ENCODE peak calls at places on chromosomes 16 and 17, in eight cellular contexts. P is fibroblast of lung, E is heart left ventricle, O is OCI-LY7, A is spleen, W is tibial artery, L is RWPE2, B is prostate gland. V is an unnamed sample. For H3K4me1, the result is how much of the 10 kb centered on the place peaks cover.

GRCh38 chr16:2199095-2199494 is 2.7 kb upstream of the CASKIN1 start:
- DNase-seq in P (no peak), L (no peak), O (no peak), A (no peak), B (no peak), E (no peak), W (no peak), V (no peak)

GRCh38 chr16:26665166-26665939 is 401.4 kb upstream of the C16orf82 start:
- DNase-seq in E (no peak), B (no peak), A (no peak), O (no peak), W (no peak), P (no peak), L (no peak), V (no peak)

GRCh38 chr16:77037696-77038347 is 153.2 kb upstream of the MON1B start:
- DNase-seq in E (no peak), A (no peak), B (no peak), L (no peak), W (no peak), O (no peak), P (no peak), V (no peak)

GRCh38 chr16:27547134-27547533 is 2.6 kb downstream of the GTF3C1 start:
- DNase-seq in O (no peak), L (no peak), A (peak), E (no peak), W (no peak), B (no peak), P (peak), V (no peak)

GRCh38 chr16:74226361-74226979 is 70.1 kb upstream of the PSMD7 start:
- DNase-seq in E (no peak), O (peak), A (no peak), P (peak), B (no peak), W (no peak), L (no peak), V (no peak)

GRCh38 chr16:78377312-78377711 is 277.9 kb downstream of the WWOX start:
- DNase-seq in A (no peak), E (no peak), O (no peak), W (no peak), B (no peak), L (no peak), P (no peak), V (no peak)

GRCh38 chr17:44547625-44548297 is 9.5 kb upstream of the FZD2 start:
- DNase-seq in E (peak), B (no peak), L (no peak), O (no peak), W (peak), P (peak), A (no peak), V (no peak)

GRCh38 chr17:66397486-66397885 is 95.1 kb downstream of the PRKCA start:
- DNase-seq in W (no peak), E (no peak), B (no peak), P (no peak), O (no peak), L (no peak), A (no peak), V (no peak)

GRCh38 chr17:82974136-82974952 is 105.1 kb upstream of the METRNL start:
- DNase-seq in B (no peak), L (no peak), O (no peak), P (no peak), A (no peak), W (no peak), E (no peak), V (no peak)

GRCh38 chr17:73813201-73813600 is 169.0 kb upstream of the SDK2 start:
- DNase-seq in O (no peak), A (no peak), P (no peak), E (no peak), W (no peak), L (no peak), B (no peak), V (no peak)

GRCh38 chr16:24988593-24989338 is 26.4 kb downstream of the ARHGAP17 start:
- DNase-seq in A (no peak), L (peak), E (peak), O (peak), W (peak), B (peak), P (peak), V (peak)

GRCh38 chr17:44558349-44559287 is 1.3 kb downstream of the FZD2 start:
- DNase-seq in L (no peak), O (no peak), W (no peak), B (no peak), A (no peak), E (no peak), P (peak), V (no peak)

GRCh38 chr17:40566027-40566426 is 755 bp upstream of the CCR7 start:
- DNase-seq in L (no peak), B (no peak), P (no peak), A (no peak), O (no peak), W (no peak), E (no peak), V (no peak)

GRCh38 chr17:9951803-9952202 is 46.7 kb upstream of the RCVRN start:
- DNase-seq in O (no peak), B (no peak), W (no peak), L (no peak), P (no peak), A (no peak), E (no peak), V (no peak)

GRCh38 chr17:66354472-66354871 is 52.1 kb downstream of the PRKCA start:
- DNase-seq in P (no peak), W (no peak), L (no peak), B (no peak), A (no peak), O (no peak), E (no peak), V (no peak)

GRCh38 chr16:54052271-54052670 is 234.3 kb downstream of the IRX3 start:
- DNase-seq in E (no peak), P (no peak), B (no peak), A (no peak), W (no peak), L (no peak), O (no peak), V (no peak)

GRCh38 chr16:77951788-77952187 is 70.6 kb upstream of the CLEC3A start:
- DNase-seq in E (no peak), A (no peak), L (no peak), O (peak), B (peak), P (no peak), W (no peak), V (no peak)

GRCh38 chr17:63431939-63432804 is 13.9 kb downstream of the CYB561 start:
- DNase-seq in P (peak), L (no peak), B (peak), A (peak), W (no peak), O (no peak), E (no peak), V (peak)

GRCh38 chr16:30875881-30876791 is 17.7 kb downstream of the BCL7C start:
- DNase-seq in P (no peak), O (peak), B (no peak), E (peak), L (no peak), A (no peak), W (no peak), V (peak)

GRCh38 chr16:12874135-12874534 is 27.3 kb upstream of the SHISA9 start:
- DNase-seq in B (no peak), P (no peak), E (no peak), L (no peak), W (no peak), A (no peak), O (no peak), V (no peak)

GRCh38 chr17:3762922-3763776 is 37.8 kb downstream of the ITGAE start:
- DNase-seq in A (no peak), P (no peak), O (no peak), B (no peak), L (no peak), E (no peak), W (no peak), V (no peak)

GRCh38 chr17:42472709-42473521 is 14.2 kb downstream of the ATP6V0A1 start:
- DNase-seq in P (peak), L (no peak), E (no peak), A (no peak), B (no peak), W (no peak), O (no peak), V (no peak)

GRCh38 chr17:58046230-58047094 is 36.8 kb upstream of the DYNLL2 start:
- DNase-seq in A (no peak), E (no peak), B (no peak), O (no peak), P (no peak), L (no peak), W (no peak), V (no peak)

GRCh38 chr17:66906321-66907278 is 57.9 kb upstream of the CACNG4 start:
- DNase-seq in W (peak), E (peak), O (peak), P (peak), L (no peak), A (peak), B (peak), V (peak)

GRCh38 chr16:10668322-10669045 is 26.2 kb downstream of the TEKT5 start:
- DNase-seq in L (no peak), P (peak), O (peak), B (no peak), W (no peak), A (no peak), E (no peak), V (no peak)

GRCh38 chr17:81494984-81495383 is 17.6 kb downstream of the ACTG1 start:
- DNase-seq in L (peak), E (no peak), P (no peak), O (peak), W (no peak), B (no peak), A (no peak), V (no peak)

GRCh38 chr16:89314858-89315257 is 97.4 kb downstream of the ZNF778 start:
- DNase-seq in O (no peak), P (no peak), L (no peak), A (no peak), W (no peak), E (no peak), B (no peak), V (no peak)

GRCh38 chr17:81393684-81394376 is 1.4 kb upstream of the BAHCC1 start:
- DNase-seq in W (peak), A (peak), E (peak), L (peak), B (peak), P (peak), O (peak), V (peak)

GRCh38 chr17:44541884-44542581 is 15.3 kb upstream of the FZD2 start:
- DNase-seq in O (peak), E (no peak), W (no peak), L (no peak), B (no peak), A (no peak), P (no peak), V (no peak)

GRCh38 chr16:59540621-59541020 is 806.5 kb upstream of the GOT2 start:
- DNase-seq in W (no peak), O (no peak), P (no peak), B (no peak), A (no peak), L (no peak), E (no peak), V (no peak)

GRCh38 chr17:46841561-46842379 is 9.6 kb upstream of the WNT9B start:
- DNase-seq in O (no peak), E (no peak), W (no peak), L (no peak), A (no peak), P (no peak), B (no peak), V (no peak)

GRCh38 chr17:51059781-51060180 is 60.9 kb downstream of the SPAG9 start:
- DNase-seq in O (no peak), E (no peak), W (no peak), L (no peak), P (peak), A (no peak), B (no peak), V (no peak)

GRCh38 chr17:51060396-51060795 is 60.3 kb downstream of the SPAG9 start:
- DNase-seq in O (no peak), E (no peak), L (no peak), B (no peak), P (no peak), W (no peak), A (no peak), V (no peak)

GRCh38 chr17:51054748-51055147 is 65.9 kb downstream of the SPAG9 start:
- DNase-seq in B (no peak), E (no peak), W (no peak), P (no peak), A (no peak), L (no peak), O (no peak), V (no peak)

GRCh38 chr17:51057534-51057933 is 63.1 kb downstream of the SPAG9 start:
- DNase-seq in E (no peak), P (no peak), A (no peak), O (no peak), W (no peak), L (no peak), B (no peak), V (no peak)

DNA sequence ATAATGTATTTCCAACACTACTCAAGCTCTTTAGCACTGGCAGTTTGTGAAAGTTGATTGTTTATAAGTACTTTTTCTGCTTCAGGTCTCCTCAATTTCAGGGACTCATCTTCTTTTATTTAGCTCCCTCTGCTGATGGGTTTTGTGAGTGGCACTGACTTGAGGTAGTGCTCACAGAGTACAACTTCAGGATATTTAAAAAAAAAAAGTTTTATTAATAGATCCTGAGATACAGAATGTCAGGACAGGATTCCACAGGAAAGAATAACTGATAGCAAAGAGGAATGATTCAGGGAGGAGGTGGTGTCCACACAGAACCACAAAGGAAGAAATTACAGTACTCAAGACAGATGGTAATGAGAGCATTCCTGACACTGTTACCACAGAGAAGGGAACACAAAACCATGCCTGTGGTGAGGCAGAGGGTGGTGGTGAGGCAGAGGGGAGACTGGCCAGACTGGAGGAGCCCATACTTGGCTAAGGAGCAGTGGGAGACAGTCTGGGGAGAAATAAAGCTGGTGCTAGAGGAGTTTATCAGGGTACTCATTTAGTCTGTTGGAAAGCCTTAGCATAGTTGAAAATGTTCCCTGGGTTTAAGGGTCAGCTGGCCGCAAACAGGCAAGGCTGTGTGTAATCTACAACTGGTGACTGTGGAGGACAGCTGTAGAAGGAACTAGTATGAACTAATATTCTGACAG is 63.7 kb downstream of the SPAG9 start:
- DNase-seq in E (no peak), W (no peak), L (no peak), A (no peak), O (peak), P (peak), B (peak), V (peak)
- TF ChIP-seq CTCF in E (peak), W (peak), L (peak), A (no peak), O (peak), P (peak), B (peak), V (peak)

DNA sequence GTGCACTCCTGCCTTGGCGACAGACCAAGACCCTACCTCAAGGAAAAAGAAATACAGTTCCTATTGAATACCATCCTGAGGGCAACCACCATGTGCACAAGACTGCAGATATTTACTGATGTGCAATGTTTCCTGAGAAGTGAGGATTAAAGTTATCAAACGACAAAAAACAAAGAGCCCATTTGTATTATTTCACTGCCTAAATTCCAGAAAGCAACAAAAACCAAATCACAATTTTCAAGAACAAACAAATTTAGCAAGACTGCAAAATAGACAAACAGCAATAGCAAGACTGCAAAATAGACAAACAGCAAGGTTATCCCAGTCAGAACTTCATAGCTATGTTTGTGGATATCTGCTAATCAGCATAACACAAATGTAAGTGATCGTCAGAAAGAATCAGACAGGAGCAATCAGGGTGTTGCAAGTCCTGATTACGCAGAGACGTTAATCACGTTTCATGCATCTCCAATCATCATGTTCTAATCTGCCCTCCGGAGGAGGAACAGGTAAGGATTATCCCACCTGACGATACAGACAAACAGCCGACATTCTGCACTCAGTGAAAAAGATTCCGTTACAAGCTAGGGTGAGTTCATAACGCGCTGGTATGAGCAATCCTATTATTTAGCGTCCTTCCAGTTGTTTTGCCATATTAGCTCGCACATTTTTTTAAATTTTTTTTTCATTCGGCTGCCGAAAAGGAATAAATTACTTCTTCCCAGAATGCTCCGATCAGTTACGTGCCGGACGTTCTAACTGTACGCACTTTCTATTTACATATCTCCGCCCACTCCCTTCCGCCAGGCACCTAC is 2.9 kb downstream of the TMEM107 start:
- DNase-seq in E (peak), P (peak), A (peak), W (peak), B (peak), L (peak), O (peak), V (peak)
- H3K4me3 ChIP-seq in E (peak), P (peak), A (peak), W (peak), B (peak), L (peak), O (peak), V (peak)

DNA sequence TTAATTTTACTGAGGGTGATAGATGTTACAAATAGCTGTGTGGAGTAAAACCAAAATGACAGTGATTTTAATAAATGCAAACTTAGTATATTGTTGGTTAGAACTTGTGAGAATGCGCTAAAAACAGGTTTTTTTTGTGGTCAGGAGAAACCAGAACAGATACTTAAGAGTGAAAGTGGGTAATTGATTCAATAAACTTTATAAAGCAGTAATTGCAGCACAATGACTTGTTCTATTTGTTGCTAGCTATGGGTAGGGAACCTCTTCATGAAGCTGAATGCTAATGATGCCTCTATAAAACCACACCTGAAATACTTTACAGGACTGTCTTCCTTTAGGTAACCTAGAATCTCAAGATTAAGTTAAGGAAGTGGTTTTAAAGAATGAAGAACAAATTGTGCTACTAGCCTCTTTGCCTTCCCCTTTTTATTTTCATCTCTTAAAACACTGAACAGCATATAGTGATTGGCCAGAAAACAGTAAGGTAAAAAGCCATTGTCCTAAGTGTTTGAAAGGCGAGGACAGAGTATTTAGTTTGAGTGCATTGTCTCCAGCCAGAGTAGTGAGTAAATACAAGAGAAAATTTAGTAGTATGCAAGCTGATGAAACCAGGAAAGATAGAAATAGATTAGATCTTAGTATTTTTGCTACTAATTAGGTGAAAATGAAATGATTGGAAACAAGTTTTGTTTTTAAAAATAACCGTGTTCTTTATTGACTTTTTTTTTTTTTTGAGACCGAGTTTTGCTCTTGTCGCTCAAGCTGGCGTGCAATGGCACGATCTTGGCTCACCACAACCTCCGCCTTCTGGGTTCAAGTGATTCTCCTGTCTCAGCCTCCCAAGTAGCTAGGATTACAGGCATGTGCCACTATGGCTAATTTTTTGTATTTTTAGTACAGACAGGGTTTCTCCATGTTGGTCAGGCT is 6.0 kb downstream of the GGNBP2 start:
- DNase-seq in L (no peak), A (no peak), P (no peak), B (no peak), E (no peak), O (peak), W (no peak), V (no peak)
- H3K4me1 ChIP-seq in L (under half), A (half or more), P (under half), B (under half), E (half or more), O (half or more), W (under half), V (under half)

DNA sequence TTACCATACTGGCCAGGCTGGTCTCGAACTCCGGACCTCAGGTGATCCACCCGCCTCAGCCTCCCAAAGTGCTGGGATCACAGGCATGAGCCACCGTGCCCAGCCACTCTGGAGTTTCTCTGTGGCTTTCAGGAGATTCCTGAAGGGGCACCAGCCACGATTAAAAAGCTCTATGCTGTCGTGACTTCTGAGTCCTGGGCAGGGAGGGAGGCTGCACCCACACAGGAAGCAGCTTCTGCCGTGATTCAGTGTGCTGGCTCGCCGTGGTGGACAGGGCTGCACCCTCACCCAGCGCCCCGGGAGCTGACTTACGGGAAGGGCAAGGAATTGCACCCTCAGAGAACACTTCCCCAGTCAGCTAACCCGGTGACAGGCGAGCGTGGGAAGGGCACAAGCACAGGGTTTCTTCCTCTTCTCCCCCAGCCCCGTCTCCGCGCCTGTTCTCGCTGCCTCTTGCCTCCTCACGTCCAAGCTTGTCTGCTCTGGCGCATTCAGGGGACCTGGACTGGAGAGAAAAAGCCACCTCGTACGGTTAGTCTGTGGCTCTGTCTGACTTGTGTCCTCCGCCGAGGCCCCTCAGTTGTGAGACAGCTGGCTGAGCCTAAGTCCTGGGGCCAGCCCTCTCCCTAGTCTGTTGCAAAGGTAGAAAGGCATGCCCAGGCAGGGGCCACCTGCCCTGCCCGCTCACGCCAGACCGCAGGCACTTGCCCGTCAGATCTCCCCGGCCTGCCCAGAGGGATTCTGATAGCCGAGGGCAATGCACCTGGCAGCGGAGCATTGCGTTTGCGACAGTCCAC is 145.0 kb downstream of the SEC14L1 start:
- DNase-seq in A (peak), O (no peak), L (peak), E (peak), B (peak), W (peak), P (peak), V (peak)
- TF ChIP-seq CTCF in A (no peak), O (no peak), L (no peak), E (no peak), B (no peak), W (no peak), P (no peak), V (no peak)

V was measured in colonic mucosa.